ENCODE peak calls at places on chromosomes 13 and 19, in eight cellular contexts. S, B, K, J, O, F, D and M are unnamed samples.

GRCh38 chr19:3058009-3058820 is 4.1 kb downstream of the TLE5 start:
- DNase-seq in S (no peak), B (no peak), K (no peak), J (no peak), O (no peak), F (no peak), D (no peak), M (no peak)

GRCh38 chr19:38547446-38547845 is 70.3 kb downstream of the MAP4K1 start:
- DNase-seq in S (no peak), B (no peak), K (no peak), J (no peak), O (no peak), F (no peak), D (no peak), M (no peak)

GRCh38 chr19:20611866-20612265 is 46.3 kb upstream of the ZNF737 start:
- DNase-seq in S (no peak), B (no peak), K (no peak), J (no peak), O (peak), F (no peak), D (no peak), M (no peak)

GRCh38 chr19:5257155-5258045 is 83.2 kb downstream of the PTPRS start:
- DNase-seq in S (no peak), B (no peak), K (no peak), J (no peak), O (no peak), F (no peak), D (no peak), M (no peak)

GRCh38 chr19:51742736-51743288 is 8.9 kb downstream of the FPR1 start:
- DNase-seq in S (no peak), B (no peak), K (peak), J (no peak), O (no peak), F (no peak), D (no peak), M (no peak)

GRCh38 chr19:43105496-43105895 is 23.0 kb upstream of the PSG2 start:
- DNase-seq in S (no peak), B (no peak), K (peak), J (no peak), O (no peak), F (no peak), D (no peak), M (no peak)

GRCh38 chr13:104436555-104436954 is 1370.3 kb upstream of the SLC10A2 start:
- DNase-seq in S (no peak), B (no peak), K (no peak), J (no peak), O (no peak), F (no peak), D (no peak), M (no peak)

GRCh38 chr19:1251233-1251502 is 2.8 kb downstream of the MIDN start:
- DNase-seq in S (peak), B (no peak), K (no peak), J (peak), O (peak), F (no peak), D (no peak), M (peak)

GRCh38 chr19:38619361-38620174 is 580 bp downstream of the EIF3K start:
- DNase-seq in S (no peak), B (no peak), K (no peak), J (no peak), O (no peak), F (no peak), D (no peak), M (no peak)

GRCh38 chr13:31092631-31093030 is 69.1 kb downstream of the HSPH1 start:
- DNase-seq in S (no peak), B (no peak), K (no peak), J (no peak), O (no peak), F (no peak), D (no peak), M (no peak)